ENCODE peak calls at places on chromosomes 1 and 21, in seven cellular contexts. U is colonic mucosa; S is lower lobe of right lung; X is HepG2; D is CD8-positive, alpha-beta memory T cell; Z is osteoblast; T is mesendoderm. A is an unnamed sample. For H3K27me3 and H3K4me1, the result is how much of the 10 kb centered on the place peaks cover.

GRCh38 chr1:1074631-1075147 is 583 bp upstream of the RNF223 start:
- DNase-seq in U (no peak), S (peak), X (no peak), D (no peak), Z (peak), T (no peak), A (no peak)

GRCh38 chr21:36159356-36159921 is 2.8 kb downstream of the DOP1B start:
- DNase-seq in U (peak), S (no peak), X (no peak), D (no peak), Z (no peak), T (no peak), A (no peak)

GRCh38 chr1:58781541-58782307 is 2.1 kb downstream of the JUN start:
- DNase-seq in U (peak), S (peak), X (no peak), D (peak), Z (peak), T (peak), A (peak)

GRCh38 chr1:187513190-187513589 is 684.4 kb downstream of the PLA2G4A start:
- DNase-seq in U (no peak), S (no peak), X (no peak), D (no peak), Z (no peak), T (peak), A (no peak)

GRCh38 chr1:60068393-60069045 is 5.1 kb downstream of the C1orf87 start:
- DNase-seq in U (no peak), S (no peak), X (no peak), D (no peak), Z (peak), T (no peak), A (no peak)

GRCh38 chr1:22217811-22218460 is 75.0 kb upstream of the WNT4 start:
- DNase-seq in U (no peak), S (no peak), X (no peak), D (no peak), Z (peak), T (no peak), A (no peak)

GRCh38 chr1:1346501-1346890 is 2.7 kb downstream of the DVL1 start:
- DNase-seq in U (no peak), S (no peak), X (no peak), D (no peak), Z (peak), T (no peak), A (no peak)

GRCh38 chr1:6220236-6220635 is 14.3 kb downstream of the RNF207 start:
- DNase-seq in U (no peak), S (no peak), X (no peak), D (no peak), Z (peak), T (no peak), A (no peak)

GRCh38 chr1:147807405-147807804 is 47.0 kb upstream of the GJA5 start:
- DNase-seq in U (no peak), S (no peak), X (no peak), D (no peak), Z (no peak), T (peak), A (no peak)

GRCh38 chr1:78038071-78038470 is 7.7 kb upstream of the GIPC2 start:
- DNase-seq in U (no peak), S (no peak), X (no peak), D (no peak), Z (no peak), T (no peak), A (no peak)

GRCh38 chr21:19553930-19554615 is 1150.5 kb upstream of the TMPRSS15 start:
- DNase-seq in U (no peak), S (no peak), X (no peak), D (no peak), Z (no peak), T (peak), A (no peak)

GRCh38 chr1:227388771-227389170 is 70.5 kb upstream of the CDC42BPA start:
- DNase-seq in U (no peak), S (no peak), X (no peak), D (no peak), Z (no peak), T (peak), A (no peak)

GRCh38 chr1:223628233-223628632 is 37.3 kb downstream of the CAPN8 start:
- DNase-seq in U (peak), S (peak), X (peak), D (no peak), Z (no peak), T (peak), A (peak)

GRCh38 chr1:226082587-226082917 is 20.0 kb downstream of the H3-3A start:
- DNase-seq in U (no peak), S (no peak), X (no peak), D (no peak), Z (no peak), T (no peak), A (no peak)

GRCh38 chr1:65378547-65378946 is 41.9 kb upstream of the LEPR start:
- DNase-seq in U (no peak), S (no peak), X (no peak), D (no peak), Z (no peak), T (no peak), A (no peak)

GRCh38 chr1:30412241-30413110 is 310.9 kb downstream of the MATN1 start:
- DNase-seq in U (no peak), S (no peak), X (no peak), D (no peak), Z (no peak), T (no peak), A (no peak)

GRCh38 chr1:41537788-41538351 is 53.4 kb upstream of the EDN2 start:
- DNase-seq in U (peak), S (peak), X (no peak), D (no peak), Z (peak), T (no peak), A (no peak)

GRCh38 chr1:97565886-97566285 is 354.9 kb downstream of the DPYD start:
- DNase-seq in U (no peak), S (no peak), X (no peak), D (no peak), Z (no peak), T (no peak), A (no peak)

GRCh38 chr1:78667939-78668338 is 18.3 kb downstream of the IFI44 start:
- DNase-seq in U (no peak), S (no peak), X (no peak), D (no peak), Z (no peak), T (no peak), A (no peak)

GRCh38 chr1:109630081-109630880 is 10.6 kb downstream of the AMPD2 start:
- DNase-seq in U (peak), S (no peak), X (no peak), D (peak), Z (peak), T (peak), A (peak)

GRCh38 chr1:54937469-54937868 is 43.0 kb upstream of the TMEM61 start:
- DNase-seq in U (no peak), S (no peak), X (no peak), D (no peak), Z (peak), T (peak), A (no peak)

GRCh38 chr1:173193639-173194038 is 13.5 kb downstream of the TNFSF4 start:
- DNase-seq in U (no peak), S (no peak), X (no peak), D (no peak), Z (peak), T (no peak), A (no peak)

GRCh38 chr1:55958498-55958897 is 620.9 kb downstream of the PLPP3 start:
- DNase-seq in U (no peak), S (no peak), X (no peak), D (no peak), Z (no peak), T (no peak), A (no peak)

GRCh38 chr1:151718011-151718431 is 1.4 kb upstream of the CELF3 start:
- DNase-seq in U (no peak), S (no peak), X (no peak), D (no peak), Z (peak), T (no peak), A (no peak)
- H3K27me3 ChIP-seq in U (under half), S (under half), X (under half), D (under half), Z (half or more), T (under half), A (under half)

GRCh38 chr21:33932731-33933130 is 17.1 kb upstream of the ATP5PO start:
- DNase-seq in U (no peak), S (no peak), X (no peak), D (no peak), Z (no peak), T (no peak), A (no peak)

GRCh38 chr21:33936221-33937038 is 20.8 kb upstream of the ATP5PO start:
- DNase-seq in U (no peak), S (no peak), X (no peak), D (peak), Z (no peak), T (peak), A (peak)

GRCh38 chr21:33937146-33937545 is 21.5 kb upstream of the ATP5PO start:
- DNase-seq in U (no peak), S (no peak), X (no peak), D (no peak), Z (no peak), T (no peak), A (no peak)

DNA sequence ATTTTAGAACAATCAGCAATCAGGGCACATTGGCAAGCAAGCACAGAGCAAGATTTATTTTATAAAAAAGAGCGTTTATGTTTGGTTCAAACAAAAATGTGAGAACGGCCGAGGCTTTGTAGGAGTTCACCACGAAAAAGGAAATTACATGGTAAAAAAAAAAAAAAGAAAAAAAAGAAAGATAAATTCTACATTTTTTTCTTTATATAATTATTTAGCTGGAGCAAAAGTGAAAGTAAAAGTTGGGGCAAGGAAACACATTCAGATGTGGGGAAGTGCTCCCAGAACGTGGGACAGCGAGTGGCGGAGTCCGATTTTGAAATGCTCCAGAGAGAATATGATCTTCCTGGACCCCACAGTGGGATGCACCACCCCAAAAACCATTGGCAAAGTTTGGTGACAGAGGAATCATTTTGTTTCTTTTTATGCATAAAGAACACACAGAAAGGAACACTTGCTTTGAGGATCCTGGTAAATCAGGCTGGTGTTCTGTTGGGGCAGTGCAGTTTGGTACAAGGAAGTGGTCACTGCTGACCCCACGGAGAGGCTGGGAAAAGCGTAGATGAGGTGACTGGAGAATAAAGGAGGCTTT is 16.3 kb upstream of the ATP5PO start:
- DNase-seq in U (no peak), S (no peak), X (no peak), D (peak), Z (no peak), T (no peak), A (no peak)
- H3K4me3 ChIP-seq in U (peak), S (peak), X (peak), D (peak), Z (peak), T (no peak), A (peak)

DNA sequence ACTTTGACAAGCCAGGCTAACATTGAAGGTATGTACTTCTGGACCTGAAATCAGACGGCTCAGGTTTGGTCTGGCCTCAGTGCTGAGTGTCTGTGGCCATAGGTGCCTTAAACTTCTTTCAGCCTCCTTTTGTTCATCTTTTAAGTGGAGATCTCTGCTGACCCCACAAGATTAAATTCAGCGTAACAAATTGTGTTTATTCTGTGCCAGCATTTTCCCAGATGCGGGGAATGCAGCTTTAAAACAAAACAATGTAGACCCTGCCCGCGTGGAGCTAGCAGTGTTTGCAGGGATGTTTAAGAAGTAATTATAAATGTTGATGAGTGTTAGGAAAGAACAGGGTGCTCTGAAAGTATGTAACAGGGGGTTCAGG is 923 bp downstream of the CAP1 start:
- DNase-seq in U (no peak), S (no peak), X (no peak), D (no peak), Z (no peak), T (no peak), A (no peak)
- H3K4me1 ChIP-seq in U (under half), S (half or more), X (under half), D (half or more), Z (under half), T (under half), A (under half)

GRCh38 chr1:204940591-204940990 is 69.9 kb downstream of the NFASC start:
- DNase-seq in U (no peak), S (no peak), X (no peak), D (no peak), Z (no peak), T (no peak), A (no peak)

GRCh38 chr1:204946640-204947039 is 76.0 kb downstream of the NFASC start:
- DNase-seq in U (no peak), S (no peak), X (no peak), D (no peak), Z (no peak), T (no peak), A (no peak)

GRCh38 chr1:204941415-204942338 is 71.0 kb downstream of the NFASC start:
- DNase-seq in U (peak), S (peak), X (peak), D (no peak), Z (peak), T (peak), A (peak)

GRCh38 chr1:204945565-204945977 is 74.9 kb downstream of the NFASC start:
- DNase-seq in U (no peak), S (no peak), X (no peak), D (no peak), Z (no peak), T (no peak), A (no peak)

DNA sequence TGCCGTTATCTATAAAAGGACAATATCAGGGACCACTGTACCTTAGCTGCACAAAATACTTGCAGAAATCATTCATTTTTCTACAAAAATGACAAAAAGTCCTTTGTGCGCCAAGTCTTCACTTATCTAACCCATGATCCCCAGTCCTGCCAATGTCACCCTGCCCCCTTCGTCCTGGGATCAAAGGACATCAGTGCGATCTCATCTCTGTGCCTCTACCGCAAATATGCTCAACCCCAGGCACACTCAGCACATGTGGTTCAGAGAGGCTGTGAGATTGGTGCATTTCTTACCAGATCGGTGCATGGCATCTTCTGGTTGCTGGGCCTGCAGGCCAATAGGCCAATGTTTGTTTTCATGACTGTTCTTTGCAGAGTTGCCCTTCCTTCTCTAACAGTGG is 72.8 kb downstream of the NFASC start:
- DNase-seq in U (no peak), S (no peak), X (no peak), D (no peak), Z (no peak), T (no peak), A (no peak)
- H3K27me3 ChIP-seq in U (under half), S (under half), X (under half), D (under half), Z (under half), T (under half), A (under half)

A was measured in HAP-1.